ENCODE peak calls at places on chromosomes 13 and 19, in four cellular contexts. H is NCI-H187, B is MM.1S, T is SK-N-SH. L is an unnamed sample.

GRCh38 chr13:37136187-37136586 is 30.7 kb upstream of the CSNK1A1L start:
- DNase-seq in T (no peak), B (no peak), H (no peak), L (no peak)

GRCh38 chr19:12052057-12052570 is 647 bp downstream of the ZNF878 start:
- DNase-seq in H (no peak), B (no peak), T (peak), L (no peak)

GRCh38 chr19:27972291-27973040 is 1240.5 kb downstream of the UQCRFS1 start:
- DNase-seq in T (no peak), B (no peak), H (no peak), L (no peak)

GRCh38 chr19:17931532-17932191 is 1.2 kb upstream of the CCDC124 start:
- DNase-seq in B (no peak), T (no peak), H (no peak), L (peak)

GRCh38 chr13:20174656-20175405 is 14.0 kb upstream of the GJA3 start:
- DNase-seq in H (no peak), B (peak), T (no peak), L (peak)

GRCh38 chr13:41222259-41222852 is 28.0 kb upstream of the KBTBD7 start:
- DNase-seq in B (peak), T (peak), H (no peak), L (peak)

GRCh38 chr19:10270180-10270615 is 722 bp upstream of the ICAM1 start:
- DNase-seq in B (peak), H (no peak), T (peak), L (peak)

GRCh38 chr19:8430650-8431049 is 14.1 kb upstream of the HNRNPM start:
- DNase-seq in H (no peak), B (no peak), T (no peak), L (no peak)

GRCh38 chr13:44927953-44928352 is 61.3 kb downstream of the NUFIP1 start:
- DNase-seq in H (no peak), B (no peak), T (no peak), L (no peak)

GRCh38 chr13:113432509-113433270 is 20.6 kb downstream of the ADPRHL1 start:
- DNase-seq in H (no peak), B (no peak), T (no peak), L (no peak)

GRCh38 chr19:4477034-4477801 is 5.1 kb downstream of the HDGFL2 start:
- DNase-seq in B (no peak), H (no peak), T (no peak), L (no peak)

GRCh38 chr19:18233224-18233825 is 7.1 kb upstream of the PDE4C start:
- DNase-seq in H (no peak), B (peak), T (peak), L (peak)

GRCh38 chr13:111904166-111904565 is 162.8 kb upstream of the SOX1 start:
- DNase-seq in H (no peak), T (no peak), B (no peak), L (no peak)